ENCODE peak calls at places on chromosomes 7 and 10, in six cellular contexts. Y is stomach, I is PC-9, H is IMR-90, N is tibial artery, U is lower lobe of right lung. J is an unnamed sample.

GRCh38 chr10:86179143-86179505 is 187.5 kb downstream of the GRID1 start:
- DNase-seq in N (peak; percentile 37), U (no peak), I (no peak), Y (no peak), H (no peak), J (no peak)

GRCh38 chr10:4638116-4638515 is 187.9 kb upstream of the AKR1E2 start:
- DNase-seq in N (no peak), U (no peak), I (no peak), Y (no peak), H (no peak), J (no peak)

GRCh38 chr7:31113660-31114059 is 61.6 kb downstream of the ADCYAP1R1 start:
- DNase-seq in U (no peak), Y (no peak), I (no peak), H (no peak), N (no peak), J (no peak)

GRCh38 chr10:61159253-61159652 is 215.3 kb upstream of the RHOBTB1 start:
- DNase-seq in Y (no peak), I (no peak), H (peak; percentile 43), U (no peak), N (no peak), J (no peak)

GRCh38 chr10:30154561-30154960 is 95.2 kb upstream of the JCAD start:
- DNase-seq in H (no peak), N (no peak), U (no peak), I (no peak), Y (no peak), J (no peak)

GRCh38 chr10:74770400-74770799 is 56.0 kb upstream of the KAT6B start:
- DNase-seq in I (no peak), Y (no peak), H (no peak), N (no peak), U (no peak), J (no peak)

GRCh38 chr10:38118072-38118807 is 24.1 kb downstream of the ZNF37A start:
- DNase-seq in U (no peak), Y (no peak), H (peak; percentile 20), I (no peak), N (no peak), J (no peak)

GRCh38 chr7:1227071-1227804 is 5.4 kb upstream of the UNCX start:
- DNase-seq in U (no peak), I (no peak), Y (no peak), N (no peak), H (no peak), J (no peak)

GRCh38 chr7:121107923-121108498 is 119.5 kb downstream of the CPED1 start:
- DNase-seq in H (peak; percentile 78), N (no peak), Y (no peak), I (peak; percentile 62), U (no peak), J (no peak)

GRCh38 chr10:79342295-79342761 is 4.9 kb upstream of the PPIF start:
- DNase-seq in N (no peak), U (no peak), H (no peak), I (no peak), Y (peak; percentile 76), J (no peak)

GRCh38 chr10:44477021-44477420 is 92.1 kb upstream of the CXCL12 start:
- DNase-seq in I (no peak), Y (no peak), H (peak; percentile 65), U (no peak), N (no peak), J (no peak)

GRCh38 chr7:158313931-158314330 is 273.7 kb downstream of the PTPRN2 start:
- DNase-seq in Y (no peak), I (no peak), U (no peak), H (no peak), N (no peak), J (no peak)

GRCh38 chr7:91299952-91300775 is 35.9 kb downstream of the FZD1 start:
- DNase-seq in H (no peak), Y (no peak), U (no peak), I (no peak), N (no peak), J (no peak)

GRCh38 chr10:78433722-78434535 is 400.3 kb downstream of the RPS24 start:
- DNase-seq in I (no peak), H (no peak), Y (no peak), N (peak; percentile 62), U (no peak), J (no peak)

GRCh38 chr10:104449402-104449801 is 95.8 kb downstream of the CFAP58 start:
- DNase-seq in U (no peak), H (peak; percentile 37), Y (no peak), I (no peak), N (no peak), J (no peak)

GRCh38 chr7:155938129-155938528 is 125.9 kb upstream of the SHH start:
- DNase-seq in H (no peak), I (no peak), U (no peak), Y (no peak), N (no peak), J (no peak)

GRCh38 chr10:32190890-32191491 is 134.8 kb upstream of the KIF5B start:
- DNase-seq in U (no peak), Y (no peak), H (peak; percentile 36), N (no peak), I (no peak), J (no peak)

GRCh38 chr10:21920633-21921032 is 82.9 kb downstream of the DNAJC1 start:
- DNase-seq in Y (no peak), H (no peak), U (no peak), I (no peak), N (no peak), J (no peak)

GRCh38 chr10:21919906-21920305 is 83.6 kb downstream of the DNAJC1 start:
- DNase-seq in N (no peak), H (no peak), Y (no peak), I (no peak), U (no peak), J (no peak)

GRCh38 chr10:21924511-21924910 is 79.0 kb downstream of the DNAJC1 start:
- DNase-seq in I (no peak), Y (no peak), H (no peak), U (no peak), N (no peak), J (no peak)

DNA sequence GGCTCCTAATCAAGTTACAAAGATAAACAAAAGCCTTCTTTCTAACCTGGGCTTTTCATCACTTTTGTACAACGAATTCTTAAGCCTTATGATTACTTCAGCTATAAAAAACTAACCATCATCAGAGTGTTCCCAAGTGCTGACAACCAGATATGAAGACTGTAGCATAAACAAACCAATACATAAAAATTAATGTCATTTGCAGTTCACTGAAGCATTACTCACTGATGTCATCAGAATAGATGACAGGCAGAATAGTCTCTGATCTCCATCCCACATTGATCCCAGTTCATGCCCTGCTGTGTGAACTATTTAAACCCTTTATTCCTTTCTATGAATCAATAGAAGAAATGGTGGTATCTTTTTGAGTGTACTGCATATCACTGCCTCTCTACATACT is 84.4 kb downstream of the DNAJC1 start:
- DNase-seq in N (no peak), H (no peak), I (no peak), U (no peak), Y (no peak), J (no peak)
- H3K27ac ChIP-seq in N (no peak overlapping the region), H (no peak overlapping the region), I (no peak overlapping the region), U (no peak overlapping the region), Y (no peak overlapping the region), J (no peak overlapping the region)

GRCh38 chr7:29642494-29643155 is 79.0 kb downstream of the PRR15 start:
- DNase-seq in U (no peak), Y (no peak), H (no peak), I (no peak), N (no peak), J (no peak)
- H3K4me1 ChIP-seq in U (no peaks in the 10 kb centered on the region), Y (no peaks in the 10 kb centered on the region), H (no peaks in the 10 kb centered on the region), I (no peaks in the 10 kb centered on the region), N (peaks cover 17% of the 10 kb centered on the region), J (no peaks in the 10 kb centered on the region)

DNA sequence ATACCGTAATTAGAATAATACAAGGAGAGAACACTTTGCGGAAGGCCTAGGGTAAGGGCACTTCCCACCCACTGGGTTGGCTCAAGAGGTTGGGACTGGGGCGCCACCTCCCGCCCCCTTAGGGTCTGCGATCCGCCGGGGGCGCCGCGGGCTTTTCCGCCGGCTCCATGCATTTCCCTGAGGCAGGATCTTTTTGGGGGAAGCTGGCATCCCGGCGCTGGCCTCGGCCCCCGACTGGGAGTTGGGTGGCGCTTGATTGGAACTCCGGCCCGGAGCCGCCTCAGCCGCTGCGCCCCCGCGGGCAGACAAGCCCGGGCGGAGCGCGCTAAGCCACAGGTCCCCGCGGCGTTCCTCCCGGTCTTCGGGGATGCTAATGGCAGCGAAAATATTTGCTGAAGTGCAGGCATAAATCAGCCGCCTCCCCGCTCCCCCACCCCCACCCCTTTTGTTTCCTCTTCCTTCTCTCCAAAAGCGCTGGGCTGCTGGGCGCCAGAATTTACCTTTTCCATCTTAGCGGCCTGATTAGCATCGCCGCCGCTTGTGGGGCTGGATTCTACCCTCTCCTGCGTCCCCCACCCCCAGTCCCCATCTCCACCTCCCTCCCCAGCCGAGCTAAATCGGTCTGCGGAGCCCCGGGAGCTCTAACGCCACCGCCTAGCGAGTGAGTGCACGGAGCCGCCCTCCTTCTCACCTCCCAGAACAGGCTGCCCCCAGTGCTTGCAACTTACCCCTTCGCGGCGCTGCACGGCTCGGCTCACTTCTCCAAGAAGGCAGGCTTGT is 5.1 kb downstream of the UNC5B start:
- DNase-seq in H (no peak), U (no peak), Y (no peak), I (no peak), N (peak; percentile 69), J (no peak)
- TF ChIP-seq CTCF in H (no peak), U (no peak), Y (no peak), I (no peak), N (no peak), J (no peak)

GRCh38 chr10:80463868-80464267 is 9.8 kb downstream of the TSPAN14 start:
- DNase-seq in H (no peak), N (no peak), I (no peak), U (no peak), Y (no peak), J (no peak)

GRCh38 chr10:80465839-80466590 is 11.9 kb downstream of the TSPAN14 start:
- DNase-seq in H (no peak), N (no peak), I (no peak), Y (no peak), U (no peak), J (no peak)

GRCh38 chr10:80466724-80467326 is 12.7 kb downstream of the TSPAN14 start:
- DNase-seq in I (no peak), H (no peak), U (no peak), Y (no peak), N (no peak), J (no peak)

GRCh38 chr10:80462986-80463741 is 9.1 kb downstream of the TSPAN14 start:
- DNase-seq in N (no peak), I (no peak), U (no peak), Y (no peak), H (peak; percentile 81), J (no peak)

DNA sequence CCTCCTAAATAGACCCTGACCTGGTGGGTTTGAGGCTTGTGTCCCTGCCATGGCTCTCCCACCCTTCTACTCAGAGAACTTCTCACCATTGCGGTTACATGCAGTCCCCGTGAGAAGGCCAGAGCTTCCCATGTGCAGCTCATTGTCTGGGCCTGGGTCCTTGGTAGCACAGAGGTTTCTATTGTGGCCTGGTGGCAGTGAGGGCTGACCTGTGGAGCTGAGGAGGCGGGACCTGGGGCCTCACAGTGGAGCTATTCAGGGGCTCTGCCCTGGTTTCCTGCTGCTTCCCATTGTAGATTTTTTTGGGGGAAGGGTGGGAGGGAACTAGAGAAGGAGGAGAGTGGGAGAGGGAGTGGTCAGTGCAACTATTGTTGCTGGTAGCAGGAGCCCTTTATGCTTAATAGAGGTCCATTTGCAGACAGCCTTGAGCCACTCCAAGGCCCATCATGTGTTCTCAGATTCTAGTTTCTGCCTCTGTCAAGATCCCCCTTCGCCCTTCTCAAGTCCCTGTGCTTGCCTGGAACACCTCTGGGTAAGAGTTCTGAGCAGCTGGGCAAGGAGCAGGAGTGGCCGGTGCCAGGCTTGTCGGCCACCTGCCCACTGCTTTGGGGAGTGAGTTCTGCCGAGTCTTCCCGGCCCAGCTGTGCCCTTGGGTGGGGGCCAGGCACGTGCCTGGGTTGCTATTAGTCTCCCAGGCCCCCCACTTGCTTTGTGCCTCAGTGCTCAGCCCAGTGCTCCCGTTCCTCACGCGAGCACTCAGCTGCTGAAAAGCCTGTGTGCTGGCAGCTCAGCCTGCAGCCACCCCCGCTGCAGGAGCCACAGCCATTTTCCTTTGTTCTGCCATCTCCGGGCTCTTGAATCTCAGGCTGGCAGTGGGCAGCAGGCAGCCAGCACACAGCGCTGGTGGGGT is 10.7 kb downstream of the TSPAN14 start:
- DNase-seq in I (no peak), U (no peak), N (no peak), Y (peak; percentile 47), H (peak; percentile 45), J (no peak)
- H3K27ac ChIP-seq in I (peak overlapping the region; percentile 91), U (peak overlapping the region; percentile 81), N (peak overlapping the region; percentile 24), Y (peak overlapping the region; percentile 78), H (peak overlapping the region; percentile 55), J (peak overlapping the region; percentile 49)